ENCODE peak calls at places on chromosomes 5 and 9, in eight cellular contexts. One of them, this sample, is unnamed.

GRCh38 chr9:123335227-123335985 is 20.6 kb upstream of the CRB2 start:
- DNase-seq in AG09309: peak; percentile 52
- DNase-seq in globus pallidus: no peak
- DNase-seq in GM06990: no peak
- DNase-seq in iPS DF 19.7: no peak
- DNase-seq in transverse colon: no peak
- DNase-seq in RPMI7951: peak; percentile 81
- DNase-seq in cardiac fibroblast: peak; percentile 29
- DNase-seq in this sample: no peak

GRCh38 chr5:73446631-73447233 is 1.8 kb downstream of the FOXD1 start:
- DNase-seq in globus pallidus: no peak
- DNase-seq in RPMI7951: peak; percentile 26
- DNase-seq in iPS DF 19.7: no peak
- DNase-seq in GM06990: no peak
- DNase-seq in cardiac fibroblast: peak; percentile 20
- DNase-seq in AG09309: no peak
- DNase-seq in transverse colon: no peak
- DNase-seq in this sample: no peak

GRCh38 chr5:135223891-135224625 is 175.0 kb downstream of the MACROH2A1 start:
- DNase-seq in iPS DF 19.7: no peak
- DNase-seq in AG09309: no peak
- DNase-seq in cardiac fibroblast: no peak
- DNase-seq in globus pallidus: no peak
- DNase-seq in RPMI7951: no peak
- DNase-seq in GM06990: no peak
- DNase-seq in transverse colon: peak; percentile 1
- DNase-seq in this sample: no peak

GRCh38 chr5:112848116-112848811 is 12.8 kb upstream of the SRP19 start:
- DNase-seq in AG09309: peak; percentile 27
- DNase-seq in globus pallidus: peak; percentile 74
- DNase-seq in cardiac fibroblast: peak; percentile 84
- DNase-seq in iPS DF 19.7: peak; percentile 75
- DNase-seq in transverse colon: no peak
- DNase-seq in GM06990: peak; percentile 46
- DNase-seq in RPMI7951: peak; percentile 65
- DNase-seq in this sample: no peak

GRCh38 chr9:86079421-86080111 is 19.8 kb downstream of the GOLM1 start:
- DNase-seq in cardiac fibroblast: no peak
- DNase-seq in globus pallidus: no peak
- DNase-seq in iPS DF 19.7: no peak
- DNase-seq in RPMI7951: no peak
- DNase-seq in transverse colon: no peak
- DNase-seq in AG09309: no peak
- DNase-seq in GM06990: no peak
- DNase-seq in this sample: no peak

GRCh38 chr5:81817980-81818379 is 67.1 kb upstream of the SSBP2 start:
- DNase-seq in GM06990: no peak
- DNase-seq in RPMI7951: no peak
- DNase-seq in cardiac fibroblast: peak; percentile 7
- DNase-seq in transverse colon: no peak
- DNase-seq in globus pallidus: no peak
- DNase-seq in AG09309: no peak
- DNase-seq in iPS DF 19.7: no peak
- DNase-seq in this sample: no peak

GRCh38 chr9:136769710-136770191 is 5.4 kb upstream of the LCN15 start:
- DNase-seq in GM06990: no peak
- DNase-seq in cardiac fibroblast: peak; percentile 15
- DNase-seq in iPS DF 19.7: no peak
- DNase-seq in AG09309: no peak
- DNase-seq in transverse colon: peak; percentile 60
- DNase-seq in globus pallidus: no peak
- DNase-seq in RPMI7951: no peak
- DNase-seq in this sample: peak; percentile 73

GRCh38 chr5:65721050-65721774 is 697 bp downstream of the SGTB start:
- DNase-seq in RPMI7951: peak; percentile 77
- DNase-seq in globus pallidus: peak; percentile 65
- DNase-seq in iPS DF 19.7: no peak
- DNase-seq in transverse colon: peak; percentile 55
- DNase-seq in GM06990: peak; percentile 32
- DNase-seq in AG09309: no peak
- DNase-seq in cardiac fibroblast: peak; percentile 61
- DNase-seq in this sample: peak; percentile 25

GRCh38 chr5:45532826-45533624 is 163.2 kb downstream of the HCN1 start:
- DNase-seq in GM06990: no peak
- DNase-seq in cardiac fibroblast: no peak
- DNase-seq in iPS DF 19.7: peak; percentile 2
- DNase-seq in transverse colon: no peak
- DNase-seq in AG09309: no peak
- DNase-seq in globus pallidus: no peak
- DNase-seq in RPMI7951: no peak
- DNase-seq in this sample: no peak

GRCh38 chr9:104093162-104093561 is 947 bp upstream of the SMC2 start:
- DNase-seq in transverse colon: no peak
- DNase-seq in cardiac fibroblast: peak; percentile 40
- DNase-seq in globus pallidus: peak; percentile 3
- DNase-seq in iPS DF 19.7: no peak
- DNase-seq in GM06990: no peak
- DNase-seq in RPMI7951: no peak
- DNase-seq in AG09309: no peak
- DNase-seq in this sample: no peak

GRCh38 chr5:159965031-159965837 is 43.7 kb upstream of the TTC1 start:
- DNase-seq in AG09309: no peak
- DNase-seq in RPMI7951: peak; percentile 36
- DNase-seq in iPS DF 19.7: no peak
- DNase-seq in transverse colon: peak; percentile 50
- DNase-seq in cardiac fibroblast: peak; percentile 73
- DNase-seq in globus pallidus: no peak
- DNase-seq in GM06990: no peak
- DNase-seq in this sample: peak; percentile 45

GRCh38 chr5:69341520-69342161 is 9.0 kb upstream of the CCDC125 start:
- DNase-seq in transverse colon: no peak
- DNase-seq in cardiac fibroblast: peak; percentile 46
- DNase-seq in GM06990: no peak
- DNase-seq in AG09309: no peak
- DNase-seq in iPS DF 19.7: no peak
- DNase-seq in RPMI7951: no peak
- DNase-seq in globus pallidus: no peak
- DNase-seq in this sample: no peak

GRCh38 chr9:122115176-122116035 is 22.3 kb upstream of the TTLL11 start:
- DNase-seq in GM06990: no peak
- DNase-seq in iPS DF 19.7: no peak
- DNase-seq in transverse colon: no peak
- DNase-seq in globus pallidus: no peak
- DNase-seq in RPMI7951: no peak
- DNase-seq in cardiac fibroblast: no peak
- DNase-seq in AG09309: no peak
- DNase-seq in this sample: no peak

GRCh38 chr9:124415852-124416484 is 726 bp upstream of the PSMB7 start:
- DNase-seq in RPMI7951: no peak
- DNase-seq in cardiac fibroblast: no peak
- DNase-seq in AG09309: no peak
- DNase-seq in transverse colon: no peak
- DNase-seq in globus pallidus: no peak
- DNase-seq in iPS DF 19.7: no peak
- DNase-seq in GM06990: no peak
- DNase-seq in this sample: no peak

GRCh38 chr9:24391095-24391494 is 154.6 kb downstream of the IZUMO3 start:
- DNase-seq in RPMI7951: no peak
- DNase-seq in globus pallidus: no peak
- DNase-seq in AG09309: no peak
- DNase-seq in iPS DF 19.7: no peak
- DNase-seq in GM06990: no peak
- DNase-seq in transverse colon: no peak
- DNase-seq in cardiac fibroblast: no peak
- DNase-seq in this sample: no peak

GRCh38 chr5:150517272-150518152 is 9.6 kb downstream of the NDST1 start:
- DNase-seq in iPS DF 19.7: no peak
- DNase-seq in RPMI7951: peak; percentile 92
- DNase-seq in globus pallidus: no peak
- DNase-seq in transverse colon: peak; percentile 91
- DNase-seq in AG09309: peak; percentile 90
- DNase-seq in cardiac fibroblast: peak; percentile 97
- DNase-seq in GM06990: no peak
- DNase-seq in this sample: no peak

GRCh38 chr5:174065528-174066189 is 20.2 kb downstream of the NSG2 start:
- DNase-seq in RPMI7951: no peak
- DNase-seq in AG09309: no peak
- DNase-seq in GM06990: no peak
- DNase-seq in cardiac fibroblast: no peak
- DNase-seq in iPS DF 19.7: no peak
- DNase-seq in globus pallidus: no peak
- DNase-seq in transverse colon: no peak
- DNase-seq in this sample: no peak

GRCh38 chr5:13985736-13986418 is 41.4 kb upstream of the DNAH5 start:
- DNase-seq in GM06990: no peak
- DNase-seq in transverse colon: no peak
- DNase-seq in RPMI7951: peak; percentile 92
- DNase-seq in AG09309: peak; percentile 57
- DNase-seq in cardiac fibroblast: peak; percentile 94
- DNase-seq in iPS DF 19.7: no peak
- DNase-seq in globus pallidus: no peak
- DNase-seq in this sample: no peak

GRCh38 chr9:89477395-89477794 is 20.5 kb downstream of the SEMA4D start:
- DNase-seq in globus pallidus: no peak
- DNase-seq in transverse colon: no peak
- DNase-seq in GM06990: no peak
- DNase-seq in AG09309: no peak
- DNase-seq in cardiac fibroblast: no peak
- DNase-seq in iPS DF 19.7: no peak
- DNase-seq in RPMI7951: no peak
- DNase-seq in this sample: no peak

GRCh38 chr5:125536582-125536981 is 790.1 kb upstream of the ZNF608 start:
- DNase-seq in cardiac fibroblast: peak; percentile 33
- DNase-seq in globus pallidus: no peak
- DNase-seq in GM06990: no peak
- DNase-seq in RPMI7951: peak; percentile 74
- DNase-seq in transverse colon: no peak
- DNase-seq in iPS DF 19.7: no peak
- DNase-seq in AG09309: peak; percentile 14
- DNase-seq in this sample: no peak

GRCh38 chr9:111679199-111679598 is 17.8 kb downstream of the GNG10 start:
- DNase-seq in AG09309: no peak
- DNase-seq in RPMI7951: no peak
- DNase-seq in GM06990: no peak
- DNase-seq in globus pallidus: no peak
- DNase-seq in transverse colon: no peak
- DNase-seq in cardiac fibroblast: no peak
- DNase-seq in iPS DF 19.7: no peak
- DNase-seq in this sample: no peak

GRCh38 chr5:177389368-177390169 is 5.3 kb downstream of the SLC34A1 start:
- DNase-seq in transverse colon: no peak
- DNase-seq in globus pallidus: no peak
- DNase-seq in AG09309: peak; percentile 88
- DNase-seq in iPS DF 19.7: no peak
- DNase-seq in GM06990: peak; percentile 66
- DNase-seq in cardiac fibroblast: peak; percentile 93
- DNase-seq in RPMI7951: peak; percentile 96
- DNase-seq in this sample: peak; percentile 49

GRCh38 chr9:121870271-121870670 is 218.8 kb downstream of the DAB2IP start:
- DNase-seq in iPS DF 19.7: no peak
- DNase-seq in cardiac fibroblast: no peak
- DNase-seq in transverse colon: no peak
- DNase-seq in GM06990: no peak
- DNase-seq in RPMI7951: no peak
- DNase-seq in globus pallidus: no peak
- DNase-seq in AG09309: no peak
- DNase-seq in this sample: no peak

GRCh38 chr5:9546973-9547947 is 1.4 kb upstream of the SEMA5A start:
- DNase-seq in cardiac fibroblast: peak; percentile 79
- DNase-seq in RPMI7951: peak; percentile 80
- DNase-seq in GM06990: no peak
- DNase-seq in iPS DF 19.7: no peak
- DNase-seq in AG09309: peak; percentile 68
- DNase-seq in globus pallidus: peak; percentile 76
- DNase-seq in transverse colon: peak; percentile 55
- DNase-seq in this sample: no peak

GRCh38 chr9:130846487-130847305 is 11.6 kb downstream of the ABL1 start:
- DNase-seq in AG09309: no peak
- DNase-seq in cardiac fibroblast: peak; percentile 89
- DNase-seq in iPS DF 19.7: no peak
- DNase-seq in globus pallidus: peak; percentile 79
- DNase-seq in GM06990: no peak
- DNase-seq in RPMI7951: peak; percentile 84
- DNase-seq in transverse colon: no peak
- DNase-seq in this sample: no peak

GRCh38 chr5:89342106-89342876 is 459.3 kb upstream of the MEF2C start:
- DNase-seq in iPS DF 19.7: no peak
- DNase-seq in cardiac fibroblast: peak; percentile 87
- DNase-seq in RPMI7951: peak; percentile 81
- DNase-seq in transverse colon: no peak
- DNase-seq in globus pallidus: no peak
- DNase-seq in GM06990: peak; percentile 66
- DNase-seq in AG09309: peak; percentile 82
- DNase-seq in this sample: no peak

GRCh38 chr5:122421379-122422081 is 109.5 kb downstream of the SNCAIP start:
- DNase-seq in iPS DF 19.7: no peak
- DNase-seq in AG09309: no peak
- DNase-seq in transverse colon: no peak
- DNase-seq in cardiac fibroblast: no peak
- DNase-seq in globus pallidus: no peak
- DNase-seq in GM06990: peak; percentile 27
- DNase-seq in RPMI7951: no peak
- DNase-seq in this sample: no peak

GRCh38 chr9:133931059-133931458 is 61.1 kb downstream of the VAV2 start:
- DNase-seq in globus pallidus: no peak
- DNase-seq in RPMI7951: no peak
- DNase-seq in iPS DF 19.7: no peak
- DNase-seq in cardiac fibroblast: no peak
- DNase-seq in GM06990: no peak
- DNase-seq in transverse colon: no peak
- DNase-seq in AG09309: no peak
- DNase-seq in this sample: no peak

GRCh38 chr9:15529566-15530324 is 19.0 kb upstream of the PSIP1 start:
- DNase-seq in globus pallidus: no peak
- DNase-seq in RPMI7951: no peak
- DNase-seq in cardiac fibroblast: no peak
- DNase-seq in iPS DF 19.7: no peak
- DNase-seq in transverse colon: no peak
- DNase-seq in AG09309: no peak
- DNase-seq in GM06990: peak; percentile 72
- DNase-seq in this sample: no peak

GRCh38 chr9:111978616-111979015 is 82.0 kb downstream of the UGCG start:
- DNase-seq in iPS DF 19.7: no peak
- DNase-seq in AG09309: no peak
- DNase-seq in transverse colon: no peak
- DNase-seq in GM06990: no peak
- DNase-seq in globus pallidus: no peak
- DNase-seq in RPMI7951: no peak
- DNase-seq in cardiac fibroblast: no peak
- DNase-seq in this sample: no peak

GRCh38 chr5:134139377-134139851 is 24.9 kb downstream of the TCF7 start:
- DNase-seq in iPS DF 19.7: no peak
- DNase-seq in RPMI7951: no peak
- DNase-seq in globus pallidus: no peak
- DNase-seq in cardiac fibroblast: no peak
- DNase-seq in transverse colon: no peak
- DNase-seq in AG09309: no peak
- DNase-seq in GM06990: no peak
- DNase-seq in this sample: no peak

GRCh38 chr9:33623658-33624586 is 99.9 kb downstream of the ANKRD18B start:
- DNase-seq in globus pallidus: peak; percentile 67
- DNase-seq in GM06990: peak; percentile 45
- DNase-seq in transverse colon: peak; percentile 62
- DNase-seq in AG09309: peak; percentile 13
- DNase-seq in RPMI7951: peak; percentile 56
- DNase-seq in cardiac fibroblast: peak; percentile 81
- DNase-seq in iPS DF 19.7: peak; percentile 60
- DNase-seq in this sample: peak; percentile 70

GRCh38 chr5:38401145-38401544 is 142.8 kb downstream of the EGFLAM start:
- DNase-seq in GM06990: no peak
- DNase-seq in iPS DF 19.7: no peak
- DNase-seq in cardiac fibroblast: no peak
- DNase-seq in globus pallidus: no peak
- DNase-seq in AG09309: no peak
- DNase-seq in transverse colon: no peak
- DNase-seq in RPMI7951: no peak
- DNase-seq in this sample: no peak

GRCh38 chr9:34701023-34701768 is 8.7 kb downstream of the CCL21 start:
- DNase-seq in cardiac fibroblast: peak; percentile 65
- DNase-seq in GM06990: peak; percentile 24
- DNase-seq in RPMI7951: peak; percentile 40
- DNase-seq in AG09309: no peak
- DNase-seq in globus pallidus: peak; percentile 55
- DNase-seq in transverse colon: peak; percentile 79
- DNase-seq in iPS DF 19.7: peak; percentile 15
- DNase-seq in this sample: peak; percentile 89